ENCODE peak calls at places on chromosomes 4 and X, in nine cellular contexts. D, F, Q, V, U, C, B, O and H are unnamed samples.

GRCh38 chr4:28565434-28565833 is 1704.8 kb downstream of the STIM2 start:
- DNase-seq in D (peak; percentile 46), F (no peak), Q (no peak), V (no peak), U (no peak), C (no peak), B (no peak), O (no peak), H (no peak)

GRCh38 chr4:163680390-163681098 is 186.1 kb downstream of the TMA16 start:
- DNase-seq in D (no peak), F (no peak), Q (no peak), V (no peak), U (no peak), C (no peak), B (no peak), O (no peak), H (no peak)

GRCh38 chr4:26171953-26172352 is 148.9 kb upstream of the RBPJ start:
- DNase-seq in D (peak; percentile 88), F (peak; percentile 92), Q (no peak), V (no peak), U (no peak), C (peak; percentile 42), B (no peak), O (peak; percentile 64), H (no peak)

GRCh38 chr4:31094474-31094873 is 374.3 kb downstream of the PCDH7 start:
- DNase-seq in D (no peak), F (no peak), Q (no peak), V (no peak), U (no peak), C (no peak), B (no peak), O (no peak), H (no peak)

GRCh38 chr4:173509031-173510001 is 20.7 kb downstream of the HAND2 start:
- DNase-seq in D (peak; percentile 63), F (no peak), Q (no peak), V (no peak), U (peak; percentile 64), C (no peak), B (peak; percentile 72), O (peak; percentile 77), H (peak; percentile 63)

GRCh38 chr4:174794706-174795105 is 34.3 kb downstream of the GLRA3 start:
- DNase-seq in D (peak; percentile 9), F (no peak), Q (no peak), V (no peak), U (no peak), C (no peak), B (no peak), O (no peak), H (no peak)

GRCh38 chr4:77821775-77822174 is 2.6 kb upstream of the CNOT6L start:
- DNase-seq in D (no peak), F (no peak), Q (no peak), V (no peak), U (no peak), C (no peak), B (no peak), O (no peak), H (no peak)

GRCh38 chrX:73182502-73183114 is 32.0 kb downstream of the NAP1L2 start:
- DNase-seq in D (no peak), F (no peak), Q (no peak), V (no peak), U (no peak), C (no peak), B (no peak), O (no peak), H (no peak)

GRCh38 chr4:155722336-155722735 is 36.5 kb upstream of the GUCY1B1 start:
- DNase-seq in D (peak; percentile 47), F (no peak), Q (no peak), V (no peak), U (no peak), C (no peak), B (no peak), O (no peak), H (no peak)

GRCh38 chr4:37471971-37472370 is 214.2 kb downstream of the RELL1 start:
- DNase-seq in D (no peak), F (no peak), Q (no peak), V (no peak), U (no peak), C (peak; percentile 69), B (no peak), O (no peak), H (no peak)

GRCh38 chr4:135316266-135316779 is 1114.7 kb upstream of the PABPC4L start:
- DNase-seq in D (no peak), F (no peak), Q (no peak), V (no peak), U (no peak), C (no peak), B (no peak), O (no peak), H (no peak)

GRCh38 chr4:68070302-68070701 is 59.4 kb downstream of the TMPRSS11F start:
- DNase-seq in D (no peak), F (no peak), Q (no peak), V (no peak), U (no peak), C (no peak), B (peak; percentile 36), O (no peak), H (no peak)

GRCh38 chr4:156888762-156889161 is 82.8 kb downstream of the PDGFC start:
- DNase-seq in D (peak; percentile 86), F (peak; percentile 79), Q (no peak), V (no peak), U (no peak), C (peak; percentile 90), B (no peak), O (peak; percentile 66), H (no peak)

GRCh38 chr4:186958951-186959350 is 235.3 kb upstream of the FAT1 start:
- DNase-seq in D (no peak), F (no peak), Q (no peak), V (no peak), U (no peak), C (no peak), B (no peak), O (no peak), H (no peak)

GRCh38 chr4:139922625-139923024 is 231.4 kb downstream of the MAML3 start:
- DNase-seq in D (peak; percentile 50), F (peak; percentile 57), Q (no peak), V (no peak), U (no peak), C (no peak), B (no peak), O (peak; percentile 82), H (peak; percentile 24)

GRCh38 chr4:143701365-143701764 is 890 bp upstream of the FREM3 start:
- DNase-seq in D (no peak), F (no peak), Q (no peak), V (no peak), U (no peak), C (no peak), B (no peak), O (no peak), H (no peak)
- H3K4me3 ChIP-seq in D (no peak overlapping the region), F (no peak overlapping the region), Q (peak overlapping the region; percentile 37), V (no peak overlapping the region), U (peak overlapping the region; percentile 66), C (no peak overlapping the region), B (peak overlapping the region; percentile 77), O (no peak overlapping the region), H (peak overlapping the region; percentile 20)

DNA sequence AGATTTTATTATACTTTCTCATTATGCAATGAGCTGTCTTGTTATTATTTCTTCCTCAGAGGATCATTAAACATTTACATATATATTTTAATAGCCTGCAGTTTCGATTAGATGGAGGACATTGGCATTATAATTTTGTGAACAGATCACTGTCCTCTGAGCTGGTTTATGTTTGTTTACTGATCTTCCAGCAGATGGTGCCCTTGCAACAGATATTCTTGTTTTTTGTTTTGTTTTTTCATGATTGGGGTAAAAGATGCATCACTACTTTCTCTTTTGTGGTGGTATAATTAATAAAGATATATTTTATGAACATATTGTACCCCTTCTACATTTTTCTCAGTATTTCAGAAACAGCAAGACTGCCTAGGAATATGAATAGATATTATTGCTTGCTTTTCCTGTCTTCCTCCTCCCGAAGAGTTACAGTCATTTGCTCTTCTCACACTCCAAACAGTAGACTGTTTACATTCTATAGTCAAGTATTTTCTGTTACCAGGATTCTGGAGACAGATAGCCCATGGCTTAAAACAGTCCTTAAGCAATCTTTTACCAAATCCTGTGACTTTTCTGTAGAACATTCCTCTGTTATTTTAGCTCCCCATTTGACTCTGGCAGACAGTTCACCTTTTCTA is 905.2 kb downstream of the TRAM1L1 start:
- DNase-seq in D (peak; percentile 0), F (peak; percentile 15), Q (no peak), V (no peak), U (no peak), C (no peak), B (peak; percentile 29), O (peak; percentile 3), H (no peak)
- TF ChIP-seq CTCF in D (peak; percentile 28), F (peak; percentile 51), Q (peak; percentile 19), V (peak; percentile 26), U (peak; percentile 36), C (peak; percentile 47), B (peak; percentile 77), O (peak; percentile 17), H (no peak)

GRCh38 chr4:159593651-159594050 is 490.8 kb downstream of the RAPGEF2 start:
- DNase-seq in D (no peak), F (no peak), Q (no peak), V (no peak), U (no peak), C (no peak), B (no peak), O (no peak), H (no peak)
- H3K4me3 ChIP-seq in D (no peak overlapping the region), F (no peak overlapping the region), Q (no peak overlapping the region), V (no peak overlapping the region), U (no peak overlapping the region), C (no peak overlapping the region), B (no peak overlapping the region), O (no peak overlapping the region), H (no peak overlapping the region)

GRCh38 chrX:25105251-25105650 is 89.5 kb upstream of the ARX start:
- DNase-seq in D (no peak), F (no peak), Q (no peak), V (no peak), U (no peak), C (no peak), B (peak; percentile 15), O (no peak), H (no peak)
- TF ChIP-seq CTCF in D (no peak), F (no peak), Q (no peak), V (no peak), U (no peak), C (no peak), B (no peak), O (no peak), H (no peak)

GRCh38 chrX:150692296-150692695 is 900 bp upstream of the MTMR1 start:
- DNase-seq in D (no peak), F (no peak), Q (no peak), V (no peak), U (no peak), C (no peak), B (no peak), O (no peak), H (no peak)
- H3K4me3 ChIP-seq in D (peak overlapping the region; percentile 58), F (peak overlapping the region; percentile 54), Q (peak overlapping the region; percentile 59), V (peak overlapping the region; percentile 63), U (peak overlapping the region; percentile 69), C (peak overlapping the region; percentile 54), B (peak overlapping the region; percentile 65), O (peak overlapping the region; percentile 56), H (peak overlapping the region; percentile 64)

GRCh38 chr4:126595643-126596042 is 1037.1 kb upstream of the INTU start:
- DNase-seq in D (no peak), F (no peak), Q (no peak), V (no peak), U (no peak), C (no peak), B (no peak), O (no peak), H (no peak)
- TF ChIP-seq CTCF in D (no peak), F (no peak), Q (no peak), V (no peak), U (no peak), C (no peak), B (no peak), O (no peak), H (no peak)

GRCh38 chr4:38743866-38744265 is 38.9 kb downstream of the TLR10 start:
- DNase-seq in D (no peak), F (no peak), Q (no peak), V (no peak), U (no peak), C (no peak), B (no peak), O (peak; percentile 31), H (no peak)
- H3K4me3 ChIP-seq in D (no peak overlapping the region), F (no peak overlapping the region), Q (no peak overlapping the region), V (peak overlapping the region; percentile 5), U (peak overlapping the region; percentile 9), C (no peak overlapping the region), B (no peak overlapping the region), O (no peak overlapping the region), H (peak overlapping the region; percentile 15)